ENCODE peak calls at places on chromosomes 11 and 22, in six cellular contexts. X is effector memory CD4-positive, alpha-beta T cell; D is cardiac muscle cell; B is naive thymus-derived CD4-positive, alpha-beta T cell; N is neural progenitor cell; I is thoracic aorta. J is an unnamed sample.

GRCh38 chr11:66604161-66604560 is 11.2 kb downstream of the CCS start:
- DNase-seq in B (no peak), X (no peak), N (no peak), D (no peak), I (no peak), J (no peak)

GRCh38 chr11:130112071-130112830 is 42.6 kb downstream of the APLP2 start:
- DNase-seq in N (no peak), I (no peak), X (no peak), B (no peak), D (no peak), J (no peak)

GRCh38 chr22:29079218-29079901 is 6.5 kb downstream of the KREMEN1 start:
- DNase-seq in B (no peak), D (no peak), N (no peak), X (no peak), I (no peak), J (no peak)

GRCh38 chr11:114171257-114172054 is 111.9 kb downstream of the ZBTB16 start:
- DNase-seq in N (no peak), B (no peak), I (peak; percentile 84), D (peak; percentile 54), X (no peak), J (no peak)

GRCh38 chr22:37631448-37632173 is 7.9 kb upstream of the SH3BP1 start:
- DNase-seq in N (no peak), D (no peak), X (no peak), B (no peak), I (no peak), J (no peak)

GRCh38 chr11:17076517-17077239 is 789 bp downstream of the RPS13 start:
- DNase-seq in D (peak; percentile 20), I (no peak), X (no peak), B (no peak), N (no peak), J (no peak)

GRCh38 chr22:38397189-38398097 is 57.6 kb downstream of the KCNJ4 start:
- DNase-seq in X (no peak), D (peak; percentile 67), B (no peak), I (no peak), N (peak; percentile 87), J (peak; percentile 45)

GRCh38 chr11:74347381-74347780 is 35.9 kb upstream of the P4HA3 start:
- DNase-seq in I (no peak), B (no peak), D (peak; percentile 50), N (no peak), X (no peak), J (no peak)

GRCh38 chr11:67391304-67392181 is at the start of gene RAD9A:
- DNase-seq in B (peak; percentile 83), D (peak; percentile 95), I (peak; percentile 78), N (peak; percentile 99), X (peak; percentile 88), J (peak; percentile 95)

GRCh38 chr22:40557972-40558371 is 78.5 kb downstream of the MRTFA start:
- DNase-seq in N (no peak), X (no peak), I (no peak), D (no peak), B (no peak), J (no peak)

GRCh38 chr11:128182844-128183243 is 404.5 kb downstream of the ETS1 start:
- DNase-seq in X (no peak), N (peak; percentile 23), I (no peak), D (no peak), B (no peak), J (no peak)

GRCh38 chr11:3160252-3161031 is 4.7 kb downstream of the OSBPL5 start:
- DNase-seq in N (peak; percentile 99), I (peak; percentile 76), B (no peak), D (peak; percentile 95), X (no peak), J (peak; percentile 68)

GRCh38 chr11:3162410-3163240 is 2.5 kb downstream of the OSBPL5 start:
- DNase-seq in B (no peak), I (no peak), N (no peak), D (no peak), X (no peak), J (no peak)

GRCh38 chr11:3161720-3162409 is 3.2 kb downstream of the OSBPL5 start:
- DNase-seq in B (no peak), I (no peak), X (no peak), N (no peak), D (no peak), J (no peak)

GRCh38 chr11:3159296-3160190 is 5.6 kb downstream of the OSBPL5 start:
- DNase-seq in D (peak; percentile 45), X (no peak), B (no peak), N (peak; percentile 44), I (no peak), J (peak; percentile 81)

DNA sequence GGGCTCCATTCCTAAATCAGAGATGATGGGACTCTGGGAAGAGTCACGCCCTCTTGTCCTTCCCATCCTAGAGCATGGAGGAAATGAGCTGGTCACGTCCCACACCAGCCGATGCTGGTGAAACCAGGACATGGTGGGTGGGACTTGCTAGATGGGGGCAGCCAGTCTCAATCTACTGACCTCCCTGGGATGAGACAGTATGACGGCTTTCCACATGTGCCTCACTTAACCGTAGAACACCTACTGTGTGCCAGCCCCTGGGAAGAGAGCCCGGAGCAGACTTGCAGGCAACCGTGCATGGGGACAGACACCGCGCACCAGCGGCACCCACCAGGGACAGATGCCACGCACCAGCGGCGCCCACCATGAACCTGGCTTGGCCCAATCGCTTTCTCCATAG is 3.8 kb downstream of the OSBPL5 start:
- DNase-seq in D (no peak), X (no peak), B (no peak), N (no peak), I (no peak), J (no peak)
- H3K4me1 ChIP-seq in D (peaks cover 39% of the 10 kb centered on the region), X (peaks cover 16% of the 10 kb centered on the region), B (peaks cover 19% of the 10 kb centered on the region), N (peaks cover 39% of the 10 kb centered on the region), I (peaks cover 77% of the 10 kb centered on the region), J (peaks cover 20% of the 10 kb centered on the region)

GRCh38 chr11:47179655-47179991 is 2.9 kb upstream of the ARFGAP2 start:
- DNase-seq in I (no peak), B (no peak), X (no peak), D (peak; percentile 51), N (peak; percentile 79), J (no peak)
- H3K27ac ChIP-seq in I (no peak overlapping the region), B (no peak overlapping the region), X (no peak overlapping the region), D (no peak overlapping the region), N (no peak overlapping the region), J (no peak overlapping the region)

DNA sequence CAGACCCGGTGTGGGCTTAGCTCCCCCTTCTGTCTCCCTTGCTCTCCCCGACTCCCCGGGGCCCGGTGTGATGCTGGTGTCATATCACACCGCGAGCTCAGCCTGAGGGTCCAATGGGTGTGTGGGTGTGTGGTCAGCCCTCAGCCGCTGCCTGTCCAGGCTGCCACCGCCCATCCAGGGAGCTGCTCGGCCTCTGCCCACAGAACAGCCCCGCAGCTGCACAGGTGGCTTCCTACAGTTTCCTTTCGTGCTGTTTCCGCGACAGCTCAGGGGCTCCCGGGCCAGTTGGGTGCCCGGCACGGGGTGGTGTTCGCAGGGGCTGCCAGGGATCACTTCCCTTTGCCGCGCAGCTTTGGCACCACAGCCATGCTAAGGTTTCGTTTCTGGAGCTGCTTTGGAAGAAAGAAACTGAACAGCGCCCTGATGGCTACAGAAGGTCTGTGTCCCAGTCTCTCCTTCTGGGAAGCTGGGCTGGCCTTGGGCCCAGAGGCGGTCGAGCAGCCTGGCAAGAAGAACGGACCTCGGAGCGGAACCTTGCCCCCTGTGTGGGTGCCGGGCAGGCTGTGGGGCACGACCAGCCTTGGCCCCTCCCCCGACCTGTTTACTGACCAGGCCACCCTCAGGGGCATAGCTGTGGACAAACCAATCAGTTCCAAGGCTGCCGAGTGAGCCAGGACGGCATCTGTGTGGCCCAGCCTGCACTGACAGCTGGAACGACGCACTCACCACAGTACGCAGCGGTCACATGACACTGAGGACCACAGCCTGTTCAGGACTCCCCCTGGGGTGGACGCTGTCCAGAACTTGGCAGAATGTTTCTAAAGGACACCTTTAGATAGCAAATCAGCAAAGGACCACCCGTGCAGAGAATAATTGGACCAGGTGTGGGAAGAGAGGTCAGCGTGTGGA is 7.0 kb downstream of the PIM3 start:
- DNase-seq in N (peak; percentile 20), B (peak; percentile 24), X (no peak), I (peak; percentile 7), D (peak; percentile 60), J (peak; percentile 53)
- H3K4me3 ChIP-seq in N (no peak overlapping the region), B (no peak overlapping the region), X (no peak overlapping the region), I (peak overlapping the region; percentile 56), D (no peak overlapping the region), J (peak overlapping the region; percentile 14)

GRCh38 chr22:42932857-42933782 is 76.0 kb upstream of the ARFGAP3 start:
- DNase-seq in N (no peak), X (no peak), I (no peak), D (no peak), B (no peak), J (no peak)

GRCh38 chr22:42931421-42932196 is 74.5 kb upstream of the ARFGAP3 start:
- DNase-seq in D (peak; percentile 40), B (no peak), I (no peak), N (no peak), X (no peak), J (no peak)

GRCh38 chr22:42932197-42932519 is 75.1 kb upstream of the ARFGAP3 start:
- DNase-seq in I (no peak), N (no peak), B (no peak), X (no peak), D (no peak), J (no peak)

GRCh38 chr22:42934338-42934737 is 77.3 kb upstream of the ARFGAP3 start:
- DNase-seq in D (no peak), I (no peak), N (no peak), B (no peak), X (no peak), J (no peak)

DNA sequence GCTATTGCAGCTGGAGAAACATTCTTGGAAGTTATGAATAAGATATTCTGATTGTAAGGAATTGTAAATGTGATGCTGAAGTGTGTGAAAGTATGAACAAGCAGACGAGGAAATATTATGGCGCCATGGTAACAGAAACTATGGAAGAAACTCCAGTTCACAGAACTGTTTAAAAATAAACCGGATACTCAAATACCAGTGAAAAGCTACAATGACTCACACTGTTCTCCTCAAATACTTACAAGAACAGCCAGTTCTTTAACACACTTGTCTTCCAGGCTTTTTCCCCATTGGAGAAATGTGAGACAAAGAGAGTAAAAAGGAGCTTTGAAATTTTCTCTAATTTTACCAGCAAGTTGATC is 76.7 kb upstream of the ARFGAP3 start:
- DNase-seq in N (no peak), D (peak; percentile 93), X (no peak), I (no peak), B (no peak), J (no peak)
- H3K4me1 ChIP-seq in N (no peaks in the 10 kb centered on the region), D (peaks cover 18% of the 10 kb centered on the region), X (peaks cover 17% of the 10 kb centered on the region), I (peaks cover 98% of the 10 kb centered on the region), B (peaks cover 3% of the 10 kb centered on the region), J (peaks cover 37% of the 10 kb centered on the region)

GRCh38 chr22:20786048-20786447 is 12.1 kb downstream of the SERPIND1 start:
- DNase-seq in I (no peak), N (no peak), X (no peak), D (no peak), B (no peak), J (no peak)
- H3K27ac ChIP-seq in I (no peak overlapping the region), N (no peak overlapping the region), X (no peak overlapping the region), D (peak overlapping the region; percentile 82), B (no peak overlapping the region), J (no peak overlapping the region)

DNA sequence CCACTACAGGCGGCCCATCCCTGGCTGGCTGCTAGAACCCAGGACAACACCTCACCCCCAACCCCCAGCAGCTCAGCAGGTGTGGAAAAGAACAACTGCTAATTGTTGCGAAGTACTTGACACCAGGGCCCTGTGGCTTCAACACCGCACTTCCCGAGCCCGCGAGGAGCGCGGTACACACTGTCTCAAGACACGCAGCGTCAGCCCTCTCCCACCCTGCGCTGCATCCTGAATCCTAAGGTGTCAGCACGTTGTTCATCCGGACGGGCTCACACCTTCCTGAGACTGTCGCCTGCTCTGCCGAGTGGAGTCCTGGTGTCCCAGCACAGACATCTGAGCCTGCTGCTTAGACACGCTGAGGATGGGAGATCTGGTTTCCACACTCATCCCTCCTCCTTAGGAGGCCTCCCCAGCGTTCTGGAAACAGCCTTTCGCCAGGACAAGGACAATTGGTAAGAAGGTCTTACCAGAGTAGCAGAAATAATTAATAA is 1336.2 kb downstream of the BRD1 start:
- DNase-seq in D (no peak), N (peak; percentile 47), B (no peak), I (no peak), X (no peak), J (peak; percentile 31)
- H3K4me3 ChIP-seq in D (no peak overlapping the region), N (peak overlapping the region; percentile 95), B (no peak overlapping the region), I (no peak overlapping the region), X (no peak overlapping the region), J (peak overlapping the region; percentile 51)